ENCODE peak calls at places on chromosomes 16 and 17, in ten cellular contexts. H, O, N, I, C, J, A, Q, W and P are unnamed samples.

GRCh38 chr16:67562918-67563707 is 787 bp downstream of the CTCF start:
- DNase-seq in H (peak; percentile 52), O (peak; percentile 63), N (peak; percentile 65), I (peak; percentile 87), C (peak; percentile 45), J (peak; percentile 81), A (no peak), Q (peak; percentile 24), W (no peak), P (peak; percentile 63)

GRCh38 chr17:44775838-44776621 is 17.2 kb downstream of the ADAM11 start:
- DNase-seq in H (peak; percentile 100), O (peak; percentile 47), N (no peak), I (peak; percentile 84), C (no peak), J (peak; percentile 64), A (no peak), Q (no peak), W (no peak), P (no peak)

GRCh38 chr16:83214671-83215070 is 587.9 kb downstream of the CDH13 start:
- DNase-seq in H (no peak), O (no peak), N (no peak), I (no peak), C (no peak), J (no peak), A (no peak), Q (no peak), W (no peak), P (no peak)

GRCh38 chr16:4005281-4005680 is 111.0 kb downstream of the ADCY9 start:
- DNase-seq in H (no peak), O (no peak), N (no peak), I (no peak), C (no peak), J (no peak), A (no peak), Q (no peak), W (no peak), P (no peak)

GRCh38 chr17:52201764-52202571 is 43.5 kb upstream of the CA10 start:
- DNase-seq in H (no peak), O (no peak), N (no peak), I (no peak), C (no peak), J (no peak), A (no peak), Q (no peak), W (no peak), P (no peak)

GRCh38 chr17:76710863-76711611 is at the start of gene MXRA7:
- DNase-seq in H (peak; percentile 92), O (peak; percentile 77), N (peak; percentile 90), I (peak; percentile 87), C (peak; percentile 23), J (peak; percentile 76), A (peak; percentile 24), Q (peak; percentile 71), W (no peak), P (peak; percentile 77)

GRCh38 chr17:2262146-2262587 is 41.4 kb downstream of the SMG6 start:
- DNase-seq in H (no peak), O (peak; percentile 59), N (no peak), I (no peak), C (no peak), J (peak; percentile 14), A (no peak), Q (no peak), W (peak; percentile 8), P (peak; percentile 70)

GRCh38 chr16:8751481-8752311 is 45.7 kb downstream of the TMEM186 start:
- DNase-seq in H (no peak), O (peak; percentile 87), N (no peak), I (no peak), C (no peak), J (peak; percentile 14), A (no peak), Q (no peak), W (peak; percentile 14), P (peak; percentile 55)

GRCh38 chr17:2177235-2177811 is 122.4 kb downstream of the HIC1 start:
- DNase-seq in H (no peak), O (peak; percentile 54), N (peak; percentile 74), I (no peak), C (no peak), J (no peak), A (no peak), Q (no peak), W (no peak), P (no peak)

GRCh38 chr17:33522623-33523022 is 229.5 kb upstream of the ASIC2 start:
- DNase-seq in H (peak; percentile 48), O (no peak), N (no peak), I (no peak), C (no peak), J (no peak), A (no peak), Q (no peak), W (no peak), P (no peak)

GRCh38 chr16:88703486-88704309 is 2.5 kb downstream of the RNF166 start:
- DNase-seq in H (no peak), O (no peak), N (no peak), I (peak; percentile 84), C (no peak), J (peak; percentile 86), A (no peak), Q (no peak), W (no peak), P (no peak)

GRCh38 chr17:57921342-57921741 is 33.9 kb downstream of the CUEDC1 start:
- DNase-seq in H (no peak), O (no peak), N (no peak), I (no peak), C (no peak), J (no peak), A (no peak), Q (no peak), W (no peak), P (no peak)

GRCh38 chr17:7204828-7205461 is 14.7 kb downstream of the DLG4 start:
- DNase-seq in H (peak; percentile 97), O (peak; percentile 31), N (peak; percentile 94), I (peak; percentile 93), C (peak; percentile 91), J (peak; percentile 96), A (peak; percentile 57), Q (peak; percentile 70), W (no peak), P (no peak)

GRCh38 chr16:15682105-15682570 is 32.1 kb downstream of the NDE1 start:
- DNase-seq in H (peak; percentile 14), O (peak; percentile 68), N (peak; percentile 23), I (no peak), C (no peak), J (no peak), A (no peak), Q (peak; percentile 37), W (peak; percentile 28), P (peak; percentile 83)

GRCh38 chr17:19996502-19996901 is 12.7 kb upstream of the SPECC1 start:
- DNase-seq in H (peak; percentile 61), O (no peak), N (peak; percentile 20), I (no peak), C (no peak), J (no peak), A (no peak), Q (no peak), W (no peak), P (no peak)

GRCh38 chr17:48883171-48883570 is 9.4 kb upstream of the ATP5MC1 start:
- DNase-seq in H (no peak), O (peak; percentile 80), N (no peak), I (no peak), C (no peak), J (no peak), A (no peak), Q (no peak), W (no peak), P (no peak)

GRCh38 chr16:11637320-11637719 is 30.9 kb upstream of the SNN start:
- DNase-seq in H (no peak), O (no peak), N (peak; percentile 54), I (peak; percentile 46), C (no peak), J (no peak), A (no peak), Q (no peak), W (no peak), P (no peak)

GRCh38 chr16:15856901-15857778 is at the start of gene MYH11:
- DNase-seq in H (no peak), O (no peak), N (peak; percentile 40), I (no peak), C (no peak), J (peak; percentile 44), A (no peak), Q (no peak), W (no peak), P (no peak)

GRCh38 chr17:45900723-45901415 is 6.5 kb downstream of the MAPT start:
- DNase-seq in H (no peak), O (no peak), N (no peak), I (no peak), C (no peak), J (no peak), A (no peak), Q (no peak), W (no peak), P (no peak)

GRCh38 chr17:39738568-39738901 is 797 bp downstream of the GRB7 start:
- DNase-seq in H (no peak), O (peak; percentile 65), N (peak; percentile 83), I (no peak), C (no peak), J (peak; percentile 68), A (peak; percentile 41), Q (no peak), W (no peak), P (no peak)

GRCh38 chr17:44010966-44011647 is 3.7 kb downstream of the TMEM101 start:
- DNase-seq in H (no peak), O (no peak), N (no peak), I (no peak), C (no peak), J (no peak), A (no peak), Q (no peak), W (no peak), P (no peak)

GRCh38 chr17:65529761-65530157 is 31.7 kb downstream of the AXIN2 start:
- DNase-seq in H (no peak), O (no peak), N (no peak), I (no peak), C (no peak), J (no peak), A (no peak), Q (no peak), W (no peak), P (no peak)

GRCh38 chr16:8708546-8708945 is 34.1 kb downstream of the ABAT start:
- DNase-seq in H (no peak), O (no peak), N (no peak), I (no peak), C (no peak), J (no peak), A (no peak), Q (no peak), W (no peak), P (no peak)

GRCh38 chr17:77354721-77355455 is 214.1 kb downstream of the SEC14L1 start:
- DNase-seq in H (peak; percentile 7), O (peak; percentile 82), N (no peak), I (peak; percentile 82), C (no peak), J (peak; percentile 88), A (no peak), Q (peak; percentile 91), W (peak; percentile 81), P (peak; percentile 96)

GRCh38 chr16:10569629-10570028 is 10.8 kb downstream of the EMP2 start:
- DNase-seq in H (no peak), O (no peak), N (no peak), I (no peak), C (no peak), J (no peak), A (no peak), Q (no peak), W (no peak), P (peak; percentile 42)

GRCh38 chr17:77966476-77966875 is 8.0 kb downstream of the TNRC6C start:
- DNase-seq in H (no peak), O (no peak), N (no peak), I (no peak), C (no peak), J (no peak), A (no peak), Q (no peak), W (no peak), P (no peak)

GRCh38 chr16:63808730-63809129 is 1313.1 kb downstream of the CDH11 start:
- DNase-seq in H (no peak), O (no peak), N (no peak), I (no peak), C (no peak), J (no peak), A (no peak), Q (no peak), W (no peak), P (no peak)

GRCh38 chr16:81633680-81634379 is 145.3 kb upstream of the PLCG2 start:
- DNase-seq in H (no peak), O (no peak), N (no peak), I (no peak), C (no peak), J (no peak), A (no peak), Q (no peak), W (no peak), P (no peak)